ENCODE peak calls at places on chromosome 13, in seven cellular contexts. One of them, this sample, is unnamed.

GRCh38 chr13:50357586-50358118 is 342.4 kb downstream of the KCNRG start:
- DNase-seq in lower leg skin: no peak
- DNase-seq in vagina: no peak
- DNase-seq in ascending aorta: no peak
- DNase-seq in EL: peak
- DNase-seq in hepatocyte: peak
- DNase-seq in AG09319: no peak
- DNase-seq in this sample: no peak

GRCh38 chr13:36382030-36382429 is 35.8 kb upstream of the SPART start:
- DNase-seq in lower leg skin: no peak
- DNase-seq in vagina: no peak
- DNase-seq in ascending aorta: no peak
- DNase-seq in EL: no peak
- DNase-seq in hepatocyte: no peak
- DNase-seq in AG09319: no peak
- DNase-seq in this sample: no peak

GRCh38 chr13:73874460-73874859 is 259.7 kb downstream of the KLF12 start:
- DNase-seq in lower leg skin: no peak
- DNase-seq in vagina: no peak
- DNase-seq in ascending aorta: no peak
- DNase-seq in EL: no peak
- DNase-seq in hepatocyte: no peak
- DNase-seq in AG09319: no peak
- DNase-seq in this sample: no peak

GRCh38 chr13:104289400-104289799 is 1223.2 kb upstream of the SLC10A2 start:
- DNase-seq in lower leg skin: no peak
- DNase-seq in vagina: no peak
- DNase-seq in ascending aorta: no peak
- DNase-seq in EL: no peak
- DNase-seq in hepatocyte: no peak
- DNase-seq in AG09319: no peak
- DNase-seq in this sample: no peak

GRCh38 chr13:110109910-110110309 is 197.0 kb downstream of the COL4A1 start:
- DNase-seq in lower leg skin: peak
- DNase-seq in vagina: peak
- DNase-seq in ascending aorta: no peak
- DNase-seq in EL: peak
- DNase-seq in hepatocyte: peak
- DNase-seq in AG09319: peak
- DNase-seq in this sample: no peak

GRCh38 chr13:87536499-87536898 is 134.7 kb upstream of the SLITRK5 start:
- DNase-seq in lower leg skin: no peak
- DNase-seq in vagina: no peak
- DNase-seq in ascending aorta: no peak
- DNase-seq in EL: no peak
- DNase-seq in hepatocyte: no peak
- DNase-seq in AG09319: no peak
- DNase-seq in this sample: no peak

GRCh38 chr13:101751488-101751887 is 299.0 kb downstream of the ITGBL1 start:
- DNase-seq in lower leg skin: no peak
- DNase-seq in vagina: no peak
- DNase-seq in ascending aorta: no peak
- DNase-seq in EL: peak
- DNase-seq in hepatocyte: peak
- DNase-seq in AG09319: peak
- DNase-seq in this sample: no peak

GRCh38 chr13:113916330-113916815 is 52.5 kb upstream of the GAS6 start:
- DNase-seq in lower leg skin: peak
- DNase-seq in vagina: peak
- DNase-seq in ascending aorta: no peak
- DNase-seq in EL: no peak
- DNase-seq in hepatocyte: no peak
- DNase-seq in AG09319: no peak
- DNase-seq in this sample: no peak

GRCh38 chr13:77536358-77536757 is 852 bp downstream of the SCEL start:
- DNase-seq in lower leg skin: no peak
- DNase-seq in vagina: no peak
- DNase-seq in ascending aorta: no peak
- DNase-seq in EL: no peak
- DNase-seq in hepatocyte: peak
- DNase-seq in AG09319: no peak
- DNase-seq in this sample: no peak

This sample was measured in DND-41.